ENCODE peak calls at places on chromosome 10, in five cellular contexts. M is K562, A is HepG2, G is H1, H is GM12878. B is an unnamed sample.

GRCh38 chr10:11874568-11875182 is 51.5 kb downstream of the PROSER2 start:
- DNase-seq in H (peak; percentile 8), A (peak; percentile 80), G (no peak), M (peak; percentile 94), B (peak; percentile 89)

GRCh38 chr10:68153473-68154210 is 44.4 kb downstream of the MYPN start:
- DNase-seq in A (peak; percentile 78), M (no peak), G (peak; percentile 53), H (no peak), B (peak; percentile 88)

GRCh38 chr10:79018591-79019011 is 50.2 kb upstream of the ZMIZ1 start:
- DNase-seq in H (no peak), G (no peak), A (no peak), M (no peak), B (no peak)

GRCh38 chr10:34407227-34407626 is 407.9 kb downstream of the PARD3 start:
- DNase-seq in H (no peak), A (no peak), M (no peak), G (no peak), B (no peak)

GRCh38 chr10:129626801-129627434 is 159.9 kb downstream of the MGMT start:
- DNase-seq in H (no peak), G (no peak), M (no peak), A (no peak), B (no peak)

GRCh38 chr10:75111367-75111905 is at the start of gene SAMD8:
- DNase-seq in H (peak; percentile 83), A (peak; percentile 95), M (peak; percentile 98), G (peak; percentile 91), B (peak; percentile 98)

GRCh38 chr10:87882555-87883294 is 19.3 kb downstream of the PTEN start:
- DNase-seq in M (no peak), A (no peak), G (no peak), H (no peak), B (no peak)

GRCh38 chr10:124353896-124354295 is 64.8 kb downstream of the OAT start:
- DNase-seq in M (no peak), H (no peak), G (no peak), A (no peak), B (no peak)

GRCh38 chr10:78906734-78907385 is 161.9 kb upstream of the ZMIZ1 start:
- DNase-seq in G (no peak), M (no peak), H (no peak), A (no peak), B (no peak)

GRCh38 chr10:121113385-121113696 is 262.2 kb downstream of the WDR11 start:
- DNase-seq in A (no peak), M (no peak), G (peak; percentile 27), H (no peak), B (no peak)

GRCh38 chr10:13984647-13985155 is 346.0 kb downstream of the FRMD4A start:
- DNase-seq in A (no peak), H (no peak), G (no peak), M (no peak), B (no peak)

GRCh38 chr10:24824536-24824935 is 100.8 kb upstream of the ARHGAP21 start:
- DNase-seq in H (no peak), A (no peak), G (no peak), M (no peak), B (no peak)

GRCh38 chr10:104337527-104337984 is 709 bp downstream of the ITPRIP start:
- DNase-seq in A (no peak), M (peak; percentile 43), G (no peak), H (no peak), B (peak; percentile 77)

GRCh38 chr10:122477436-122477835 is 16.1 kb downstream of the HTRA1 start:
- DNase-seq in A (no peak), G (no peak), H (no peak), M (no peak), B (no peak)

GRCh38 chr10:118763202-118763988 is 8.6 kb upstream of the CACUL1 start:
- DNase-seq in A (no peak), H (no peak), G (no peak), M (no peak), B (no peak)

GRCh38 chr10:84196083-84196482 is 1.7 kb downstream of the CDHR1 start:
- DNase-seq in H (no peak), M (no peak), G (no peak), A (peak; percentile 3), B (no peak)

GRCh38 chr10:53990799-53991238 is 810.2 kb downstream of the PCDH15 start:
- DNase-seq in H (no peak), G (no peak), M (no peak), A (no peak), B (no peak)

GRCh38 chr10:50990568-50991495 is 83.5 kb upstream of the PRKG1 start:
- DNase-seq in G (no peak), A (no peak), H (no peak), M (no peak), B (peak; percentile 68)

GRCh38 chr10:61964059-61964709 is 62.7 kb downstream of the ARID5B start:
- DNase-seq in H (no peak), M (no peak), G (no peak), A (peak; percentile 66), B (no peak)

GRCh38 chr10:103967433-103968142 is 648 bp downstream of the SLK start:
- DNase-seq in H (no peak), A (no peak), G (no peak), M (peak; percentile 50), B (peak; percentile 46)

GRCh38 chr10:106504536-106504935 is 660.0 kb downstream of the SORCS1 start:
- DNase-seq in A (no peak), H (no peak), G (no peak), M (no peak), B (no peak)

GRCh38 chr10:90642136-90642535 is 215.7 kb downstream of the HTR7 start:
- DNase-seq in H (no peak), A (no peak), G (no peak), M (no peak), B (no peak)

GRCh38 chr10:6074489-6075301 is 12.5 kb upstream of the IL2RA start:
- DNase-seq in M (no peak), A (no peak), G (no peak), H (no peak), B (no peak)

GRCh38 chr10:24344695-24345473 is 135.9 kb downstream of the KIAA1217 start:
- DNase-seq in H (no peak), M (no peak), G (no peak), A (no peak), B (no peak)

GRCh38 chr10:71729023-71729649 is 9.6 kb upstream of the C10orf105 start:
- DNase-seq in M (peak; percentile 67), H (no peak), A (peak; percentile 8), G (no peak), B (no peak)

GRCh38 chr10:60167056-60167455 is 222.6 kb downstream of the ANK3 start:
- DNase-seq in H (no peak), A (no peak), M (no peak), G (no peak), B (no peak)

GRCh38 chr10:125102216-125102615 is 58.1 kb downstream of the CTBP2 start:
- DNase-seq in M (no peak), A (peak; percentile 22), H (no peak), G (no peak), B (peak; percentile 59)

GRCh38 chr10:79112898-79113431 is 44.2 kb downstream of the ZMIZ1 start:
- DNase-seq in H (no peak), G (no peak), A (no peak), M (no peak), B (no peak)

GRCh38 chr10:74671716-74672115 is 154.7 kb upstream of the KAT6B start:
- DNase-seq in G (no peak), M (no peak), H (no peak), A (no peak), B (no peak)

GRCh38 chr10:22002531-22003110 is 909 bp downstream of the DNAJC1 start:
- DNase-seq in H (no peak), A (peak; percentile 21), G (no peak), M (no peak), B (peak; percentile 12)

GRCh38 chr10:123398180-123398591 is 244.0 kb downstream of the BUB3 start:
- DNase-seq in H (peak; percentile 99), G (no peak), A (no peak), M (no peak), B (no peak)

GRCh38 chr10:47151880-47152279 is 148.1 kb upstream of the GDF10 start:
- DNase-seq in G (no peak), A (no peak), M (no peak), H (no peak), B (no peak)

GRCh38 chr10:63627881-63628296 is 106.7 kb downstream of the REEP3 start:
- DNase-seq in H (no peak), M (no peak), A (no peak), G (no peak), B (no peak)

GRCh38 chr10:28839600-28840007 is 162.3 kb downstream of the BAMBI start:
- DNase-seq in M (peak; percentile 83), G (no peak), A (peak; percentile 21), H (no peak), B (no peak)

GRCh38 chr10:85420501-85421191 is 945.9 kb downstream of the GRID1 start:
- DNase-seq in M (no peak), G (peak; percentile 43), A (no peak), H (no peak), B (peak; percentile 69)

DNA sequence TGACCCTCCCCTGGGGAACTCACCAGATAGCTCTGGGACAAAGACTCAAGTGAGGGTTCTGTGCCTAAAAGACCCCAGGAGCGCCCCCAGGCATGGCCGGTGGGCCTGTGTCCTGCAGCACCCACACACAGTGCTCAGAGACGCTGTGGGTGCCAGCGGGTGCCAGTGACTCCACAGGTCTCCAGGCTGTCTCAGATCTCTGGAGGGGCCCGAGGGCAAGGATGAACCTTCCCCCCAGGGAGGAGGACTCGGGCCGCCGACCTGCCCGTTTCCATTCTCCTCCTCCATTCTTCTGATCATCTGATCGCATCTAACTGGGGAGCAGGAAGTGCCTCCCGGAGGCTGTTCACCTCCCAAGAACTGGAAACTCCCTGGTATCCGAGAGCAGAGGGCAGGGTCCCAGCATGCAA is 980 bp downstream of the ADAM8 start:
- DNase-seq in H (no peak), A (no peak), G (no peak), M (peak; percentile 27), B (no peak)
- TF ChIP-seq EZH2 in H (no peak), A (no peak), G (no peak), M (no peak), B (no peak)

GRCh38 chr10:113020425-113020753 is 70.3 kb downstream of the TCF7L2 start:
- DNase-seq in A (no peak), M (no peak), H (no peak), G (no peak), B (no peak)

GRCh38 chr10:113023017-113023416 is 73.0 kb downstream of the TCF7L2 start:
- DNase-seq in H (no peak), G (no peak), M (no peak), A (no peak), B (no peak)

GRCh38 chr10:113022265-113022664 is 72.2 kb downstream of the TCF7L2 start:
- DNase-seq in H (no peak), M (no peak), G (no peak), A (no peak), B (no peak)

GRCh38 chr10:113020838-113021237 is 70.8 kb downstream of the TCF7L2 start:
- DNase-seq in H (no peak), A (peak; percentile 11), M (no peak), G (no peak), B (no peak)

GRCh38 chr10:113021268-113022028 is 71.4 kb downstream of the TCF7L2 start:
- DNase-seq in G (no peak), A (no peak), M (no peak), H (no peak), B (no peak)
- TF ChIP-seq CREB1 in G (no peak), A (no peak), M (no peak), H (no peak), B (no peak)

GRCh38 chr10:117168729-117169128 is 28.6 kb upstream of the KCNK18 start:
- DNase-seq in G (no peak), A (no peak), H (no peak), M (no peak), B (peak; percentile 60)
- TF ChIP-seq EZH2 in G (no peak), A (no peak), H (no peak), M (no peak), B (peak; percentile 77)

GRCh38 chr10:69869291-69869841 is 67.7 kb downstream of the COL13A1 start:
- DNase-seq in G (no peak), M (no peak), H (no peak), A (no peak), B (no peak)
- TF ChIP-seq CREB1 in G (no peak), M (no peak), H (no peak), A (no peak), B (no peak)

B was measured in GM23338.